ENCODE peak calls at places on chromosomes 1 and 21, in seven cellular contexts. O is cardiac fibroblast, N is fibroblast of villous mesenchyme, S is fibroblast of the aortic adventitia, Y is tibial nerve, T is uterus, M is heart left ventricle. I is an unnamed sample.

GRCh38 chr1:217462159-217462558 is 168.7 kb downstream of the GPATCH2 start:
- DNase-seq in T (no peak), N (peak), S (no peak), Y (no peak), O (no peak), M (no peak), I (no peak)

GRCh38 chr1:194598098-194598497 is 1411.7 kb upstream of the B3GALT2 start:
- DNase-seq in S (no peak), Y (no peak), O (peak), T (no peak), M (no peak), N (no peak), I (no peak)

GRCh38 chr21:45329261-45330074 is 41.8 kb upstream of the POFUT2 start:
- DNase-seq in T (no peak), M (no peak), O (no peak), Y (no peak), S (no peak), N (no peak), I (no peak)

GRCh38 chr1:233289676-233290075 is 5.8 kb downstream of the PCNX2 start:
- DNase-seq in M (no peak), O (no peak), N (no peak), T (no peak), S (no peak), Y (no peak), I (no peak)

GRCh38 chr1:167922023-167922422 is 8.1 kb upstream of the ADCY10 start:
- DNase-seq in S (peak), N (peak), Y (no peak), M (no peak), O (peak), T (no peak), I (peak)

GRCh38 chr21:42414928-42415769 is 11.4 kb downstream of the UBASH3A start:
- DNase-seq in Y (no peak), N (peak), O (peak), T (no peak), M (no peak), S (peak), I (peak)

GRCh38 chr1:15799004-15799867 is 8.2 kb downstream of the UQCRHL start:
- DNase-seq in S (peak), T (peak), M (no peak), Y (peak), O (peak), N (peak), I (peak)

GRCh38 chr1:8443558-8444194 is 125.8 kb downstream of the SLC45A1 start:
- DNase-seq in N (no peak), T (no peak), M (no peak), S (peak), O (peak), Y (no peak), I (no peak)

GRCh38 chr1:32767641-32768040 is 49.5 kb downstream of the YARS1 start:
- DNase-seq in O (peak), N (no peak), Y (no peak), T (no peak), M (no peak), S (no peak), I (no peak)

GRCh38 chr1:73674945-73675561 is 522.9 kb downstream of the LRRIQ3 start:
- DNase-seq in T (no peak), N (peak), Y (no peak), M (no peak), O (peak), S (peak), I (peak)

GRCh38 chr1:112332751-112333150 is 63.3 kb upstream of the CTTNBP2NL start:
- DNase-seq in M (no peak), N (no peak), T (no peak), Y (no peak), O (no peak), S (no peak), I (peak)

GRCh38 chr1:90614872-90615271 is 102.2 kb downstream of the BARHL2 start:
- DNase-seq in S (no peak), O (no peak), Y (no peak), M (no peak), N (no peak), T (no peak), I (no peak)

GRCh38 chr21:38306833-38307232 is 50.0 kb downstream of the KCNJ15 start:
- DNase-seq in O (peak), Y (no peak), S (peak), T (no peak), N (peak), M (no peak), I (peak)
- H3K4me3 ChIP-seq in O (no peak), Y (no peak), S (no peak), T (no peak), N (no peak), M (no peak), I (no peak)

DNA sequence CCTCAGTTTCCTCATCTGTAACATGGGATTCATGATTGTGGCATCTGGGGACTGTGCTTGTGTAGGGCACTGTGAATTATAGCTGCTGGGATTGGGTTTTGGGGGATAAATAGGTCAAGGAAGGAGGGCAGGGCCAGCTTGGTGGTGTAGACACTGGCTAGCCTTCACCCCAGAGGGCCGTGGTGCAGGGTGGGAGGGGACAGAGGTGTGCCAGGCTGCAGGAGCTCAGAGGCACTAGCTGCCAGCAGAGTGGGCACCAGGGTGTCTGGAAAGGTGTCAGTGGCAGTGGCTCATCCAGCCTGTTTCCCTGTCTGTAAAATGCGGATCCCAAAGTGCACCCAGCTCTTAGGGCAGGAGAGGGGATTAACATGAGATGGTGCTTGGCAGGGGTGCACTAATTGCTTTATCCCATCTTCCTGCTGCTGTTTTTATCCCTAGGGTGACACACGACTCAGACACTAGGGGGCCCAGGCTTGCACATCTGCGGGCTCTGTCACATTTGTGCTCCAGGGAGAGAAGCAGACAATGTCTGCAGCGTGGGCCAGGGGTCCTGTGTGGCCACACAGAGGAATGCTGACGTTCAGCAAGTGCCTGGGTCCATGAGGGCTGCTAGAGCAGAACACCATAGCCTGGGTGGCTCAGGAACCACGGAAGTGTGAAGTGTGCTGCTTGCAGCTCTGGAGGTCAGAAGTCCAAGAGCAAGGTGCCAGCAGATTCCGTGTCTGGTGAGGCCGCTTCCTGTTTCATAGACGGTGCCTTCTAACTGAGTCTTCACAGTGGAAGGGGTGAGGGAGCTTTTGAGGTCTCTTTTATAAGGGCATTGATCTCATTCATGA is 19.3 kb downstream of the OBSCN start:
- DNase-seq in M (no peak), O (peak), N (peak), S (no peak), T (no peak), Y (no peak), I (peak)
- TF ChIP-seq CTCF in M (peak), O (peak), N (peak), S (peak), T (no peak), Y (no peak), I (peak)

DNA sequence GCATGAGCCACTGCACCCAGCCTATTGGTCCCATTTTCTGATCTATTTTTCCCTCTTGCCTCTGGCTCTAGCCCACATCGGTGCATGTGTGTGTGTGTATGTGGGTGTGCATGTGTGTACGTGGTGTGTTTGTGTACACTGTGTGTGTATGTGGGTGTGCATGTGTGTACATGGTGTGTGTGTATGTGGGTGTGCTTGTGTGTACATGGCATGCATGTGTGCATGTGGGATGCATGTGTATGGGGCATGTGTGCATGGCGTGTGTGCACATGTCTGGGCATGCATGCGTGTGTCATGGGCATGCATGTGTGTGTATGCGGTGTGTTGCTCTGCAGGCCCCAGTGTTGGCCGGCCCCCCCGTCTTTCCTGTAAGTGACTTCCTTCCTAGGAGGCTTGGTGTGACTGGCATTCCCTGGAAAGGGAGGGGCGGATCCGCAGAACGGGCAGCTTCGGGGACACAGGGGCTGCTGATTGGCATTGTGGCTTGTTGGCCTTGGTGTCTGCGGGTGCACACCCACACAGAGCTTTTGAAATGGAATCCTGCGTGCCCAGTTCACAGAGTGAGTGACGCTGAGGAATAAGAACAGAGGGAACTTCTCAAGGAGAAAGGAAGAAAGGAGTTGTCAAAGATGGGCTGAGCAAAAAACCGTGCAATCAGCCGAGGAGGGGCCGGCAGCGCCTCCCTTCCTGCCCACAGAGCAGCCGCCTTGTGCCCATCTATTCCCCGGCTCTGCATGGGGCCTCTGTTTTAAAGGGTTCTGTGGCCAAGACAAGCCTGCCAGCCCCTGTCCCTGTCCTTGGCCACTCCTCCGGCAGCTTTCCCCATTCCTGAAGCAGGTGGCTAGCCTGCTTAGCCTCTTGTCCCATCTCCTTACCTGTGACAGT is 8.0 kb downstream of the PDXK start:
- DNase-seq in T (no peak), Y (no peak), N (no peak), O (no peak), S (no peak), M (no peak), I (no peak)
- H3K4me3 ChIP-seq in T (no peak), Y (no peak), N (no peak), O (no peak), S (no peak), M (no peak), I (no peak)

GRCh38 chr1:53719469-53719868 is 19.5 kb downstream of the GLIS1 start:
- DNase-seq in Y (no peak), S (no peak), M (no peak), T (no peak), N (no peak), O (no peak), I (no peak)

GRCh38 chr1:53717025-53717804 is 21.7 kb downstream of the GLIS1 start:
- DNase-seq in T (no peak), M (no peak), O (no peak), N (no peak), S (no peak), Y (no peak), I (no peak)

GRCh38 chr1:53716150-53716549 is 22.8 kb downstream of the GLIS1 start:
- DNase-seq in O (no peak), Y (no peak), T (no peak), N (no peak), M (no peak), S (no peak), I (no peak)

GRCh38 chr1:53712276-53712675 is 26.7 kb downstream of the GLIS1 start:
- DNase-seq in S (no peak), O (no peak), Y (no peak), T (no peak), M (no peak), N (no peak), I (peak)

GRCh38 chr1:53715478-53715877 is 23.5 kb downstream of the GLIS1 start:
- DNase-seq in O (peak), T (no peak), S (no peak), Y (no peak), M (no peak), N (peak), I (peak)
- TF ChIP-seq CTCF in O (peak), T (no peak), S (peak), Y (no peak), M (peak), N (peak), I (peak)

GRCh38 chr1:193241132-193241827 is 54.9 kb upstream of the B3GALT2 start:
- DNase-seq in T (no peak), S (no peak), Y (no peak), M (no peak), O (no peak), N (no peak), I (no peak)
- H3K4me3 ChIP-seq in T (no peak), S (no peak), Y (no peak), M (no peak), O (no peak), N (no peak), I (no peak)

GRCh38 chr21:25421327-25422028 is 185.8 kb downstream of the MRPL39 start:
- DNase-seq in Y (no peak), S (peak), N (peak), T (no peak), M (no peak), O (peak), I (peak)
- TF ChIP-seq CTCF in Y (no peak), S (peak), N (peak), T (no peak), M (peak), O (peak), I (peak)

DNA sequence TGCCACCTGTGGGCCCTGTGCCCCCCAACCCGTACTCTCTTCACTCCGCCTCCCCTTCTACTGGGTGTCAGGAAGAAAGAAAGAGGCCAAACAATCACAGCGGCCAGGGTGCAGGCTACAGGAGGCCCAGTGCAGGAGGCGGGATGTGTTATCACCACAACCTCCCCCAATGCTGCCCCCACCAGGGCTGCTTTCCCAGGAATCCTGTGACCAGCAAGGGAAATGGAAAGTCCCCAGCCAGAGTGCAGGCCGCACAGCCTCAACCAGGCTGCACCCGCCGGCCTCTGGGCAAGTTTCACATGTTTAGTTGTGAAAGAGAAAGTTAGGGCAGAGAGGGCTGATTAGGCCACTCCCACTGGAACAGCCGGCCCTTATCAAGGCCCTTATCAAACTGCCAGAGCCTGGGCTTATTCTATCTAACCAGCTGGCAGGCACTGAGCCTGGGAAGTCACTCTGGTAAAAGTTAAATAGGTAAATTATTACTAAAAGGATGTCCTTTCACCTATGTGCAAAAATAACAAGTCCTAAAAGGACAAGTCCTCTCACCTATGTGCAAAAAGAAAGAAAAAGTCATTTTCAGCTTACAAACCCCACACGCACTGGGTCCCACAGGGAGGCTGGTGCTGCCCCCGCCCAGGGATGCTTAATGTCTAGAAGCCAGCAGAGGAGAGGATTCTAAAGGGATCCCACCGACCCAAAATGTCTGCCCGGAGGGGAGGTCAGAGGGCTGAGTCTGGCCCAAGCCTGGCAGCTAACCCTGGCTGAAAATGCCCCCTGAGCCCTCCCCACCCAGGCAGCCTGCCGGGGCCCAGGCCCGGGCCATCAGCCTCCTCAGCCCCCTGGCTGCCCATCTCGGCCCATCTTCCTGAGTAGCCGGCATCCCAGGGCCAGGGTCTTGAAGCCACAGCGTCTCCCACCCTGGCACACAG is 33.7 kb downstream of the ACOT7 start:
- DNase-seq in Y (no peak), S (peak), O (peak), T (peak), M (peak), N (peak), I (peak)
- H3K4me3 ChIP-seq in Y (no peak), S (peak), O (no peak), T (no peak), M (peak), N (peak), I (no peak)

GRCh38 chr1:17746920-17747319 is 8.2 kb upstream of the ACTL8 start:
- DNase-seq in N (no peak), O (no peak), S (no peak), M (no peak), T (no peak), Y (no peak), I (no peak)
- TF ChIP-seq CTCF in N (no peak), O (no peak), S (no peak), M (no peak), T (no peak), Y (no peak), I (no peak)

GRCh38 chr1:181482521-181483083 is 715 bp upstream of the CACNA1E start:
- DNase-seq in T (no peak), N (no peak), Y (no peak), S (no peak), O (no peak), M (no peak), I (peak)

GRCh38 chr1:181483561-181484291 is 409 bp downstream of the CACNA1E start:
- DNase-seq in M (no peak), T (no peak), O (no peak), Y (no peak), S (no peak), N (no peak), I (no peak)

GRCh38 chr1:181482001-181482430 is 1.3 kb upstream of the CACNA1E start:
- DNase-seq in Y (no peak), T (no peak), O (no peak), S (no peak), M (no peak), N (no peak), I (no peak)

GRCh38 chr1:181485276-181486097 is 2.2 kb downstream of the CACNA1E start:
- DNase-seq in T (no peak), S (no peak), Y (no peak), M (no peak), O (no peak), N (no peak), I (peak)

DNA sequence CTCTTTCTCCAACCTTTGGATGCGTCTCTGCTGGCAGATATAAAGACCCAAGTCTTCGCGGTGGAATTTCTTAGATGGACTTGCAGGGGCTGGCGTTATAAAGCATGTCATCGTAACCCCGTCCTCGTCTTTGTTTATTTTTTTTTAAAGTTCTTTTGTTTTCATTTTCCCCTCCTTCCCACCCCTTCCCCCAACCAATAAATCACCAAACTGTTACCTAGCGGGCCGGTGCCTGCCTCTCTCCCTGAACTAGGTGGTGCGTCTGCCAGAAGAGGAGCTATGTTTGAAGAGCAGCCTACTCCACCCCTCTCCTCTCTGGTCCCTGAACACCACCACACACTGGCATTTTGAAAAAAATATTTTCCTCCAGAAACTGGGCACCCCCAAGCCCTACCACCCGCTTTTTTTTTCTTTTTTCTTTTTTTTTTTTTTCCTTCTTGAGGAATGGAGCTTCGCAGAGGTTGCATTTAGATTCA is at the start of gene CACNA1E:
- DNase-seq in M (no peak), Y (no peak), S (no peak), N (no peak), O (no peak), T (no peak), I (no peak)
- H3K4me3 ChIP-seq in M (peak), Y (no peak), S (peak), N (no peak), O (no peak), T (no peak), I (no peak)